ENCODE peak calls at places on chromosomes 1 and 21, in ten cellular contexts. One of them, this sample, is unnamed.

GRCh38 chr1:147509786-147510360 is 31.4 kb upstream of the BCL9 start:
- DNase-seq in CD8-positive, alpha-beta memory T cell: no peak
- DNase-seq in epithelial cell of esophagus: no peak
- DNase-seq in cardiac muscle cell: peak; percentile 66
- DNase-seq in ascending aorta: no peak
- DNase-seq in memory B cell: no peak
- DNase-seq in HEK293T: no peak
- DNase-seq in hypothalamus: no peak
- DNase-seq in NCI-H1436: no peak
- DNase-seq in T-helper 17 cell: no peak
- DNase-seq in this sample: no peak

GRCh38 chr1:93275634-93276295 is 69.9 kb upstream of the DR1 start:
- DNase-seq in CD8-positive, alpha-beta memory T cell: no peak
- DNase-seq in epithelial cell of esophagus: peak; percentile 51
- DNase-seq in cardiac muscle cell: no peak
- DNase-seq in ascending aorta: no peak
- DNase-seq in memory B cell: no peak
- DNase-seq in HEK293T: no peak
- DNase-seq in hypothalamus: no peak
- DNase-seq in NCI-H1436: no peak
- DNase-seq in T-helper 17 cell: no peak
- DNase-seq in this sample: no peak

GRCh38 chr1:223455470-223455869 is 62.3 kb downstream of the CCDC185 start:
- DNase-seq in CD8-positive, alpha-beta memory T cell: no peak
- DNase-seq in epithelial cell of esophagus: no peak
- DNase-seq in cardiac muscle cell: no peak
- DNase-seq in ascending aorta: no peak
- DNase-seq in memory B cell: no peak
- DNase-seq in HEK293T: no peak
- DNase-seq in hypothalamus: no peak
- DNase-seq in NCI-H1436: no peak
- DNase-seq in T-helper 17 cell: no peak
- DNase-seq in this sample: no peak

GRCh38 chr1:206559661-206559995 is 52.3 kb downstream of the RASSF5 start:
- DNase-seq in CD8-positive, alpha-beta memory T cell: no peak
- DNase-seq in epithelial cell of esophagus: no peak
- DNase-seq in cardiac muscle cell: peak; percentile 32
- DNase-seq in ascending aorta: no peak
- DNase-seq in memory B cell: no peak
- DNase-seq in HEK293T: no peak
- DNase-seq in hypothalamus: no peak
- DNase-seq in NCI-H1436: no peak
- DNase-seq in T-helper 17 cell: no peak
- DNase-seq in this sample: no peak

GRCh38 chr1:27634982-27635362 is at the start of gene FGR:
- DNase-seq in CD8-positive, alpha-beta memory T cell: no peak
- DNase-seq in epithelial cell of esophagus: no peak
- DNase-seq in cardiac muscle cell: no peak
- DNase-seq in ascending aorta: no peak
- DNase-seq in memory B cell: no peak
- DNase-seq in HEK293T: no peak
- DNase-seq in hypothalamus: no peak
- DNase-seq in NCI-H1436: no peak
- DNase-seq in T-helper 17 cell: no peak
- DNase-seq in this sample: no peak

GRCh38 chr1:210792703-210793102 is 341.2 kb downstream of the KCNH1 start:
- DNase-seq in CD8-positive, alpha-beta memory T cell: no peak
- DNase-seq in epithelial cell of esophagus: peak; percentile 79
- DNase-seq in cardiac muscle cell: no peak
- DNase-seq in ascending aorta: no peak
- DNase-seq in memory B cell: no peak
- DNase-seq in HEK293T: no peak
- DNase-seq in hypothalamus: no peak
- DNase-seq in NCI-H1436: no peak
- DNase-seq in T-helper 17 cell: no peak
- DNase-seq in this sample: no peak

GRCh38 chr1:152347116-152347728 is 12.6 kb downstream of the FLG2 start:
- DNase-seq in CD8-positive, alpha-beta memory T cell: peak; percentile 16
- DNase-seq in epithelial cell of esophagus: peak; percentile 79
- DNase-seq in cardiac muscle cell: no peak
- DNase-seq in ascending aorta: no peak
- DNase-seq in memory B cell: peak; percentile 50
- DNase-seq in HEK293T: peak; percentile 45
- DNase-seq in hypothalamus: no peak
- DNase-seq in NCI-H1436: peak; percentile 46
- DNase-seq in T-helper 17 cell: peak; percentile 44
- DNase-seq in this sample: no peak

GRCh38 chr21:46065215-46065992 is 32.5 kb upstream of the COL6A2 start:
- DNase-seq in CD8-positive, alpha-beta memory T cell: no peak
- DNase-seq in epithelial cell of esophagus: no peak
- DNase-seq in cardiac muscle cell: no peak
- DNase-seq in ascending aorta: no peak
- DNase-seq in memory B cell: no peak
- DNase-seq in HEK293T: no peak
- DNase-seq in hypothalamus: no peak
- DNase-seq in NCI-H1436: no peak
- DNase-seq in T-helper 17 cell: no peak
- DNase-seq in this sample: peak; percentile 30

GRCh38 chr1:209584186-209584776 is 767 bp downstream of the CAMK1G start:
- DNase-seq in CD8-positive, alpha-beta memory T cell: no peak
- DNase-seq in epithelial cell of esophagus: no peak
- DNase-seq in cardiac muscle cell: no peak
- DNase-seq in ascending aorta: no peak
- DNase-seq in memory B cell: no peak
- DNase-seq in HEK293T: no peak
- DNase-seq in hypothalamus: peak; percentile 20
- DNase-seq in NCI-H1436: no peak
- DNase-seq in T-helper 17 cell: no peak
- DNase-seq in this sample: no peak

GRCh38 chr1:40930174-40930573 is 49.3 kb upstream of the CTPS1 start:
- DNase-seq in CD8-positive, alpha-beta memory T cell: no peak
- DNase-seq in epithelial cell of esophagus: no peak
- DNase-seq in cardiac muscle cell: no peak
- DNase-seq in ascending aorta: no peak
- DNase-seq in memory B cell: no peak
- DNase-seq in HEK293T: no peak
- DNase-seq in hypothalamus: no peak
- DNase-seq in NCI-H1436: no peak
- DNase-seq in T-helper 17 cell: no peak
- DNase-seq in this sample: no peak

This sample was measured in H9.